ENCODE peak calls at places on chromosomes 5 and 9, in five cellular contexts. One of them, this sample, is unnamed.

GRCh38 chr5:150499437-150499956 is 8.4 kb upstream of the NDST1 start:
- DNase-seq in cardiac fibroblast: no peak
- DNase-seq in anterior cingulate cortex: no peak
- DNase-seq in NCI-H1092: no peak
- DNase-seq in CD4-positive, CD25-positive, alpha-beta regulatory T cell: no peak
- DNase-seq in this sample: no peak

GRCh38 chr5:71865665-71866320 is 146.7 kb downstream of the CARTPT start:
- DNase-seq in cardiac fibroblast: no peak
- DNase-seq in anterior cingulate cortex: no peak
- DNase-seq in NCI-H1092: no peak
- DNase-seq in CD4-positive, CD25-positive, alpha-beta regulatory T cell: no peak
- DNase-seq in this sample: no peak

GRCh38 chr5:148897842-148898241 is 71.4 kb downstream of the ADRB2 start:
- DNase-seq in cardiac fibroblast: no peak
- DNase-seq in anterior cingulate cortex: no peak
- DNase-seq in NCI-H1092: no peak
- DNase-seq in CD4-positive, CD25-positive, alpha-beta regulatory T cell: no peak
- DNase-seq in this sample: no peak

GRCh38 chr9:136060671-136061371 is 34.3 kb downstream of the NACC2 start:
- DNase-seq in cardiac fibroblast: no peak
- DNase-seq in anterior cingulate cortex: no peak
- DNase-seq in NCI-H1092: no peak
- DNase-seq in CD4-positive, CD25-positive, alpha-beta regulatory T cell: no peak
- DNase-seq in this sample: no peak

GRCh38 chr9:613771-614347 is 227.6 kb upstream of the DMRT1 start:
- DNase-seq in cardiac fibroblast: peak
- DNase-seq in anterior cingulate cortex: peak
- DNase-seq in NCI-H1092: no peak
- DNase-seq in CD4-positive, CD25-positive, alpha-beta regulatory T cell: no peak
- DNase-seq in this sample: peak

GRCh38 chr9:87336407-87336806 is 161.3 kb upstream of the DAPK1 start:
- DNase-seq in cardiac fibroblast: no peak
- DNase-seq in anterior cingulate cortex: no peak
- DNase-seq in NCI-H1092: no peak
- DNase-seq in CD4-positive, CD25-positive, alpha-beta regulatory T cell: no peak
- DNase-seq in this sample: no peak

GRCh38 chr9:129910628-129911567 is 75.6 kb downstream of the USP20 start:
- DNase-seq in cardiac fibroblast: peak
- DNase-seq in anterior cingulate cortex: no peak
- DNase-seq in NCI-H1092: no peak
- DNase-seq in CD4-positive, CD25-positive, alpha-beta regulatory T cell: no peak
- DNase-seq in this sample: no peak

GRCh38 chr5:173645897-173646574 is 29.6 kb upstream of the BOD1 start:
- DNase-seq in cardiac fibroblast: no peak
- DNase-seq in anterior cingulate cortex: no peak
- DNase-seq in NCI-H1092: no peak
- DNase-seq in CD4-positive, CD25-positive, alpha-beta regulatory T cell: no peak
- DNase-seq in this sample: no peak

GRCh38 chr9:76692448-76693129 is 71.6 kb upstream of the PCA3 start:
- DNase-seq in cardiac fibroblast: no peak
- DNase-seq in anterior cingulate cortex: no peak
- DNase-seq in NCI-H1092: no peak
- DNase-seq in CD4-positive, CD25-positive, alpha-beta regulatory T cell: no peak
- DNase-seq in this sample: no peak

GRCh38 chr5:4017076-4017803 is 421.6 kb downstream of the IRX1 start:
- DNase-seq in cardiac fibroblast: no peak
- DNase-seq in anterior cingulate cortex: no peak
- DNase-seq in NCI-H1092: no peak
- DNase-seq in CD4-positive, CD25-positive, alpha-beta regulatory T cell: no peak
- DNase-seq in this sample: no peak

GRCh38 chr5:71586052-71586940 is 844 bp upstream of the MCCC2 start:
- DNase-seq in cardiac fibroblast: peak
- DNase-seq in anterior cingulate cortex: no peak
- DNase-seq in NCI-H1092: no peak
- DNase-seq in CD4-positive, CD25-positive, alpha-beta regulatory T cell: no peak
- DNase-seq in this sample: no peak

GRCh38 chr9:18675345-18675744 is 201.4 kb downstream of the ADAMTSL1 start:
- DNase-seq in cardiac fibroblast: peak
- DNase-seq in anterior cingulate cortex: no peak
- DNase-seq in NCI-H1092: no peak
- DNase-seq in CD4-positive, CD25-positive, alpha-beta regulatory T cell: no peak
- DNase-seq in this sample: no peak